ENCODE peak calls at places on chromosomes 3 and 15, in nine cellular contexts. C, K, Q, R, P, I, G, J and X are unnamed samples.

GRCh38 chr3:99659032-99659431 is 20.6 kb downstream of the COL8A1 start:
- DNase-seq in P (no peak), C (no peak), J (no peak), I (peak; percentile 81), Q (no peak), G (no peak), K (no peak), R (peak; percentile 56), X (no peak)

GRCh38 chr3:40445880-40446279 is 11.3 kb upstream of the RPL14 start:
- DNase-seq in J (no peak), I (no peak), P (no peak), Q (no peak), G (no peak), K (no peak), R (no peak), C (no peak), X (no peak)

GRCh38 chr15:51348688-51349087 is 7.2 kb downstream of the GLDN start:
- DNase-seq in I (no peak), J (peak; percentile 64), R (no peak), Q (no peak), K (no peak), G (no peak), C (no peak), P (no peak), X (no peak)

GRCh38 chr15:47885921-47886320 is 168.6 kb downstream of the SEMA6D start:
- DNase-seq in Q (no peak), C (no peak), J (no peak), K (no peak), R (no peak), I (no peak), G (no peak), P (no peak), X (no peak)

GRCh38 chr3:44114142-44114541 is 127.5 kb upstream of the TOPAZ1 start:
- DNase-seq in K (no peak), J (peak; percentile 67), Q (no peak), P (no peak), R (peak; percentile 47), I (no peak), C (peak; percentile 3), G (peak; percentile 13), X (peak; percentile 25)

GRCh38 chr15:101451192-101451799 is 38.2 kb downstream of the PCSK6 start:
- DNase-seq in I (no peak), G (no peak), C (no peak), Q (no peak), P (peak; percentile 49), K (no peak), R (peak; percentile 69), J (no peak), X (no peak)

GRCh38 chr3:98008751-98009373 is 26.3 kb downstream of the GABRR3 start:
- DNase-seq in Q (no peak), R (no peak), J (no peak), C (no peak), K (no peak), G (no peak), I (no peak), P (no peak), X (no peak)

GRCh38 chr3:152835311-152836102 is 576 bp downstream of the P2RY1 start:
- DNase-seq in K (no peak), P (peak; percentile 52), J (peak; percentile 78), R (peak; percentile 83), C (no peak), I (no peak), Q (no peak), G (no peak), X (no peak)

GRCh38 chr3:36713904-36714303 is 50.4 kb downstream of the DCLK3 start:
- DNase-seq in K (no peak), I (no peak), R (no peak), P (no peak), C (no peak), Q (no peak), G (no peak), J (no peak), X (no peak)

GRCh38 chr3:14915636-14916222 is 31.7 kb upstream of the NR2C2 start:
- DNase-seq in G (no peak), R (no peak), J (peak; percentile 49), P (no peak), Q (peak; percentile 19), C (no peak), I (no peak), K (no peak), X (peak; percentile 26)

GRCh38 chr15:93073465-93073952 is 15.5 kb downstream of the RGMA start:
- DNase-seq in Q (no peak), R (no peak), J (no peak), C (no peak), I (no peak), K (no peak), P (no peak), G (no peak), X (no peak)

GRCh38 chr3:129045675-129046036 is 14.9 kb upstream of the GP9 start:
- DNase-seq in K (no peak), J (peak; percentile 58), Q (no peak), C (no peak), G (no peak), R (no peak), P (no peak), I (no peak), X (no peak)

GRCh38 chr15:65530318-65531111 is at the start of gene HACD3:
- DNase-seq in Q (peak; percentile 84), I (peak; percentile 44), J (peak; percentile 98), P (peak; percentile 79), G (peak; percentile 87), C (peak; percentile 82), K (peak; percentile 63), R (peak; percentile 90), X (peak; percentile 84)

GRCh38 chr15:100642217-100642949 is 40.0 kb downstream of the ASB7 start:
- DNase-seq in Q (no peak), C (no peak), J (no peak), G (no peak), R (no peak), K (no peak), P (no peak), I (no peak), X (no peak)

GRCh38 chr3:190870125-190870524 is 7.6 kb upstream of the GMNC start:
- DNase-seq in R (no peak), G (no peak), I (no peak), Q (no peak), J (no peak), K (no peak), P (no peak), C (no peak), X (no peak)

GRCh38 chr3:132395126-132395525 is 22.2 kb upstream of the DNAJC13 start:
- DNase-seq in P (no peak), Q (no peak), K (no peak), C (no peak), J (no peak), G (no peak), R (no peak), I (no peak), X (no peak)

GRCh38 chr15:28886431-28887343 is 913 bp downstream of the APBA2 start:
- DNase-seq in Q (no peak), I (no peak), R (no peak), J (no peak), P (no peak), C (peak; percentile 4), G (no peak), K (no peak), X (peak; percentile 19)

GRCh38 chr3:21989643-21990042 is 238.6 kb upstream of the ZNF385D start:
- DNase-seq in Q (no peak), R (no peak), K (no peak), J (no peak), P (no peak), G (no peak), C (no peak), I (no peak), X (no peak)

GRCh38 chr3:64454179-64454578 is 228.9 kb upstream of the PRICKLE2 start:
- DNase-seq in I (no peak), R (no peak), G (no peak), K (no peak), Q (no peak), P (no peak), C (no peak), J (no peak), X (no peak)

GRCh38 chr15:60605879-60606304 is 127.0 kb upstream of the ICE2 start:
- DNase-seq in J (no peak), C (no peak), I (no peak), P (no peak), Q (no peak), R (no peak), G (no peak), K (no peak), X (no peak)